ENCODE peak calls at places on chromosomes 13 and 19, in eight cellular contexts. T, S, A, K, C, P, B and E are unnamed samples.

GRCh38 chr13:66635526-66635925 is 594.6 kb downstream of the PCDH9 start:
- DNase-seq in T (no peak), S (no peak), A (no peak), K (no peak), C (no peak), P (no peak), B (no peak), E (no peak)

GRCh38 chr19:44856438-44857083 is 10.5 kb downstream of the NECTIN2 start:
- DNase-seq in T (no peak), S (no peak), A (no peak), K (peak), C (no peak), P (no peak), B (no peak), E (no peak)

GRCh38 chr13:41937388-41937787 is 23.5 kb downstream of the VWA8 start:
- DNase-seq in T (no peak), S (no peak), A (no peak), K (no peak), C (no peak), P (no peak), B (no peak), E (no peak)

GRCh38 chr13:49733181-49733951 is 42.1 kb upstream of the EBPL start:
- DNase-seq in T (no peak), S (no peak), A (no peak), K (no peak), C (no peak), P (no peak), B (no peak), E (no peak)

GRCh38 chr19:54208784-54209057 is 8.1 kb downstream of the RPS9 start:
- DNase-seq in T (no peak), S (no peak), A (no peak), K (no peak), C (no peak), P (no peak), B (no peak), E (no peak)

GRCh38 chr19:18300930-18301717 is 19.7 kb upstream of the JUND start:
- DNase-seq in T (no peak), S (peak), A (no peak), K (no peak), C (no peak), P (no peak), B (peak), E (no peak)

GRCh38 chr19:2212861-2213711 is 23.0 kb downstream of the PLEKHJ1 start:
- DNase-seq in T (no peak), S (no peak), A (no peak), K (no peak), C (no peak), P (no peak), B (peak), E (no peak)

GRCh38 chr19:17775245-17775927 is 19.6 kb upstream of the B3GNT3 start:
- DNase-seq in T (no peak), S (no peak), A (no peak), K (peak), C (no peak), P (no peak), B (no peak), E (no peak)

GRCh38 chr19:58021541-58022282 is 12.1 kb upstream of the ZSCAN1 start:
- DNase-seq in T (no peak), S (no peak), A (peak), K (no peak), C (peak), P (peak), B (no peak), E (peak)

GRCh38 chr13:27174766-27175455 is 3.3 kb upstream of the USP12 start:
- DNase-seq in T (no peak), S (no peak), A (no peak), K (no peak), C (no peak), P (no peak), B (no peak), E (no peak)

GRCh38 chr19:58085348-58085875 is 12.6 kb downstream of the ZSCAN18 start:
- DNase-seq in T (no peak), S (no peak), A (no peak), K (no peak), C (no peak), P (no peak), B (no peak), E (no peak)

GRCh38 chr19:1384085-1384462 is 367 bp downstream of the NDUFS7 start:
- DNase-seq in T (no peak), S (no peak), A (no peak), K (no peak), C (no peak), P (no peak), B (no peak), E (no peak)

GRCh38 chr19:32779082-32779481 is 59.5 kb downstream of the TDRD12 start:
- DNase-seq in T (no peak), S (no peak), A (no peak), K (no peak), C (no peak), P (no peak), B (no peak), E (peak)

GRCh38 chr13:66111628-66112027 is 1118.5 kb downstream of the PCDH9 start:
- DNase-seq in T (no peak), S (no peak), A (no peak), K (no peak), C (no peak), P (no peak), B (no peak), E (no peak)

GRCh38 chr13:56351041-56351440 is 789.7 kb upstream of the PRR20A start:
- DNase-seq in T (no peak), S (no peak), A (no peak), K (no peak), C (no peak), P (no peak), B (no peak), E (no peak)

GRCh38 chr13:111511805-111512504 is 191.5 kb downstream of the TEX29 start:
- DNase-seq in T (no peak), S (no peak), A (no peak), K (no peak), C (no peak), P (no peak), B (no peak), E (no peak)

GRCh38 chr13:113802090-113802531 is 43.1 kb downstream of the TMEM255B start:
- DNase-seq in T (no peak), S (peak), A (no peak), K (no peak), C (no peak), P (no peak), B (peak), E (no peak)

GRCh38 chr19:19900124-19900523 is 622 bp upstream of the ZNF93 start:
- DNase-seq in T (no peak), S (no peak), A (no peak), K (no peak), C (no peak), P (no peak), B (no peak), E (no peak)

GRCh38 chr19:50658438-50659317 is 9.4 kb downstream of the C19orf81 start:
- DNase-seq in T (peak), S (peak), A (peak), K (peak), C (peak), P (peak), B (no peak), E (peak)

GRCh38 chr19:49677901-49678674 is 1.0 kb downstream of the PRMT1 start:
- DNase-seq in T (peak), S (peak), A (peak), K (no peak), C (peak), P (peak), B (peak), E (peak)

GRCh38 chr19:15199652-15200574 is 882 bp downstream of the NOTCH3 start:
- DNase-seq in T (no peak), S (peak), A (no peak), K (no peak), C (no peak), P (no peak), B (no peak), E (no peak)

GRCh38 chr19:55836340-55836739 is at the start of gene NLRP4:
- DNase-seq in T (no peak), S (no peak), A (no peak), K (no peak), C (no peak), P (no peak), B (no peak), E (no peak)

GRCh38 chr13:20359335-20359734 is 127.2 kb upstream of the GJB6 start:
- DNase-seq in T (no peak), S (no peak), A (no peak), K (no peak), C (no peak), P (no peak), B (no peak), E (no peak)

GRCh38 chr19:30447276-30447870 is 75.2 kb downstream of the ZNF536 start:
- DNase-seq in T (no peak), S (no peak), A (peak), K (no peak), C (no peak), P (no peak), B (no peak), E (no peak)

GRCh38 chr19:39448271-39448670 is 2.9 kb downstream of the SUPT5H start:
- DNase-seq in T (no peak), S (no peak), A (no peak), K (no peak), C (no peak), P (no peak), B (no peak), E (no peak)

GRCh38 chr13:108069521-108070210 is 145.7 kb downstream of the LIG4 start:
- DNase-seq in T (no peak), S (no peak), A (no peak), K (no peak), C (no peak), P (no peak), B (no peak), E (peak)

GRCh38 chr13:93268327-93269028 is 41.9 kb downstream of the GPC6 start:
- DNase-seq in T (no peak), S (no peak), A (no peak), K (no peak), C (no peak), P (no peak), B (no peak), E (no peak)

GRCh38 chr13:84479656-84480055 is 597.4 kb upstream of the SLITRK1 start:
- DNase-seq in T (no peak), S (no peak), A (no peak), K (no peak), C (no peak), P (no peak), B (no peak), E (no peak)

GRCh38 chr19:54189668-54190502 is 505 bp upstream of the MBOAT7 start:
- DNase-seq in T (peak), S (peak), A (peak), K (peak), C (peak), P (peak), B (peak), E (peak)

GRCh38 chr19:37981785-37982475 is 74.9 kb downstream of the SIPA1L3 start:
- DNase-seq in T (no peak), S (no peak), A (no peak), K (no peak), C (no peak), P (no peak), B (peak), E (no peak)